ENCODE peak calls at places on chromosomes 16 and 17, in four cellular contexts. One of them, this sample, is unnamed.

GRCh38 chr16:67431077-67431804 is at the start of gene HSD11B2:
- DNase-seq in mesendoderm: peak; percentile 76
- DNase-seq in left ventricle myocardium inferior: peak; percentile 55
- DNase-seq in cardiac muscle cell: peak; percentile 77
- DNase-seq in this sample: peak; percentile 85

GRCh38 chr17:34958438-34958837 is 2.8 kb downstream of the CCT6B start:
- DNase-seq in mesendoderm: no peak
- DNase-seq in left ventricle myocardium inferior: no peak
- DNase-seq in cardiac muscle cell: no peak
- DNase-seq in this sample: no peak

GRCh38 chr16:71406316-71406715 is 35.5 kb downstream of the TLE7 start:
- DNase-seq in mesendoderm: no peak
- DNase-seq in left ventricle myocardium inferior: no peak
- DNase-seq in cardiac muscle cell: no peak
- DNase-seq in this sample: no peak

GRCh38 chr17:80283116-80283852 is 22.6 kb downstream of the RNF213 start:
- DNase-seq in mesendoderm: no peak
- DNase-seq in left ventricle myocardium inferior: no peak
- DNase-seq in cardiac muscle cell: no peak
- DNase-seq in this sample: no peak

GRCh38 chr17:34486781-34487180 is 92.6 kb upstream of the TMEM132E start:
- DNase-seq in mesendoderm: no peak
- DNase-seq in left ventricle myocardium inferior: no peak
- DNase-seq in cardiac muscle cell: no peak
- DNase-seq in this sample: no peak

GRCh38 chr16:53817812-53818211 is 113.9 kb downstream of the FTO start:
- DNase-seq in mesendoderm: no peak
- DNase-seq in left ventricle myocardium inferior: no peak
- DNase-seq in cardiac muscle cell: no peak
- DNase-seq in this sample: no peak

GRCh38 chr17:39623356-39623950 is 3.3 kb upstream of the PPP1R1B start:
- DNase-seq in mesendoderm: peak; percentile 66
- DNase-seq in left ventricle myocardium inferior: peak; percentile 85
- DNase-seq in cardiac muscle cell: peak; percentile 82
- DNase-seq in this sample: peak; percentile 95

GRCh38 chr17:83135692-83136091 is 56.3 kb downstream of the METRNL start:
- DNase-seq in mesendoderm: no peak
- DNase-seq in left ventricle myocardium inferior: no peak
- DNase-seq in cardiac muscle cell: no peak
- DNase-seq in this sample: peak; percentile 25

GRCh38 chr16:11100239-11100750 is 155.7 kb downstream of the SOCS1 start:
- DNase-seq in mesendoderm: peak; percentile 98
- DNase-seq in left ventricle myocardium inferior: peak; percentile 62
- DNase-seq in cardiac muscle cell: peak; percentile 26
- DNase-seq in this sample: peak; percentile 69

DNA sequence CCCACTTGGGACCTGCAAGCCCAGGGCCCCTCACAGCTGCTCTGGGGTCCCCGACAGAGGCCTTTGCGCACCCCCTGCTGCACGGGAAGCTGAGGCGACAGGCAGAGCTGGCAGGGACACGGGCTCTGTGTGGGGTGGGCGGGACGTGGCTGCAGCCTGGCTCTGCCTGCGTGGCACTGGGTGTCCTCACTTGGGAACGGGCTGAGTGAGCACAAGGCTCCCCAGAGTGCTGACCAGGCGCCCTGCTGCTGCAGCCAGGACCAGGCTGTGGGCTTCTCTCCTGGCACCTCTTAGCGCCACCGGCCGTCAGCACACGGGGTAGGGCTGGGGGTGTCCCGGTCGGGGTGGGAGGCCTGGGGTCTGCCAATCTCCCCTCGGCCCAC is 6.6 kb downstream of the C1QTNF8 start:
- DNase-seq in mesendoderm: no peak
- DNase-seq in left ventricle myocardium inferior: peak; percentile 59
- DNase-seq in cardiac muscle cell: no peak
- DNase-seq in this sample: peak; percentile 80
- H3K4me3 ChIP-seq in mesendoderm: no peak overlapping the region
- H3K4me3 ChIP-seq in left ventricle myocardium inferior: peak overlapping the region; percentile 64
- H3K4me3 ChIP-seq in cardiac muscle cell: no peak overlapping the region
- H3K4me3 ChIP-seq in this sample: no peak overlapping the region

DNA sequence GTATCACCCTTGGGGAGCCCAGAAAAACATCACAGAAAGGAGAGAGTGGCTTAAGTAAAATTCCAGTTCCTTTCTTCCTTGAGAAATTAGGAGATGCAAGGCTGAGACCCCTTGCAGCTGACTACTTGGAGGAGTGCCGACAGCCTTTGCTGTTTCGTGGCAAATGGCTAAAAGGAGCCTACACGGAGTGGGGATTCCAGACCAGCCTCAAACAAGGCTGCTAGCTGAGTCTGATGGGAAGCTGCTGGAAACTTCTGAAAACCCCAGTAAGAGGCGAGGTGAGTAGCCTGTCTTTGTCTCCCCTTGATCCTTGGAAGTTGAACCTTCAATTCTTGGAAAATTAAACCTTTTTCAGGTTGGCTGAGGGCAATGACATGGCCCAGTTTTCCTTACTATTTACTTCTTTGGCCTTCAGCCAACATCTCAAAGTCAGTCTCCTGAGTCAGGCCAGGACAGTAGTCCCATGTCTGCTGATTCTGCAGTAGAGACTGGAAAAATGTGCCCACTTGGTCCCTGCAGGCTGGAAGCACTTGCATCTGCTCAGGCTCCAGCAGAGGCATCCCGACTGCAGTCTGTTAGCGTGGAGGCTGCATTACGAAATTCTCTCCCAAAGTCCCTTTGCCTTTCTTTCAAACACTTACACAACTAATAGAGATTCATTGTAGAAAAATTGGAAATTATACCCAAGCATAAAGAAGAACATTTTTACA is 23.4 kb downstream of the SMIM36 start:
- DNase-seq in mesendoderm: no peak
- DNase-seq in left ventricle myocardium inferior: no peak
- DNase-seq in cardiac muscle cell: no peak
- DNase-seq in this sample: no peak
- H3K27ac ChIP-seq in mesendoderm: no peak overlapping the region
- H3K27ac ChIP-seq in left ventricle myocardium inferior: no peak overlapping the region
- H3K27ac ChIP-seq in cardiac muscle cell: no peak overlapping the region
- H3K27ac ChIP-seq in this sample: no peak overlapping the region

GRCh38 chr17:57682667-57683066 is 62.4 kb downstream of the CCDC182 start:
- DNase-seq in mesendoderm: no peak
- DNase-seq in left ventricle myocardium inferior: no peak
- DNase-seq in cardiac muscle cell: no peak
- DNase-seq in this sample: no peak
- H3K4me3 ChIP-seq in mesendoderm: no peak overlapping the region
- H3K4me3 ChIP-seq in left ventricle myocardium inferior: no peak overlapping the region
- H3K4me3 ChIP-seq in cardiac muscle cell: no peak overlapping the region
- H3K4me3 ChIP-seq in this sample: no peak overlapping the region

GRCh38 chr16:89586218-89586617 is 10.7 kb downstream of the CPNE7 start:
- DNase-seq in mesendoderm: no peak
- DNase-seq in left ventricle myocardium inferior: no peak
- DNase-seq in cardiac muscle cell: no peak
- DNase-seq in this sample: no peak
- H3K27ac ChIP-seq in mesendoderm: no peak overlapping the region
- H3K27ac ChIP-seq in left ventricle myocardium inferior: no peak overlapping the region
- H3K27ac ChIP-seq in cardiac muscle cell: no peak overlapping the region
- H3K27ac ChIP-seq in this sample: no peak overlapping the region

DNA sequence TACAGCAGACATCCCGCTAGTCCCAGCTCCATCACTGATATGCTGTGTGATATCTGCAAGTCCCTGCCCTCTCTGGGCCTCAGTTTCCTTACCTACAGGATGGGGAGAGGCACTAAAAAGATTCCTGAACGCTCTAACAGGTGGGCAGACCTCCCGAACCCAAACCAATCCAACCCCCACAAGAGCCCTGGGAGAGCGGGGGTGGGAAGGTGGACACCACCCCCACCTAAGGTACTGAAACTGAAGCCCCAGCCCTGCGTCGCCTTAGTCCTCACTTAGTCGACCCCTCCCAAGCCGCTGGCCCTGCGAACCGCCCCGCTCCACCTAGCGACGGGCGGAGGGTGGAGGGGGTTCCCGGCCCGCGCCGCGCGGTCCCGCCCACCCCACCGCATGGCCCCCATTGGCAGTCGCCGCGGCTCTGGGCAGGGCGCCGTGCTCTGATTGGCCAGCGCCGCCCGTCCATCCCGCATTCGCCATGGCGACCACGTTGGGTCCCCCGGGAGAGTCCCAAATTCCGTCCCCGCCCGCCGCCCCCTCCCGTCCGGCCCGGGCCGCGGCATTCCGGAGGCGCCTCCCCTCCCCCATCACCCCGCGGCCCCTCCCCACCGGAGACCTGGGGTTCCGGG is 578 bp downstream of the CCDC102A start:
- DNase-seq in mesendoderm: peak; percentile 95
- DNase-seq in left ventricle myocardium inferior: peak; percentile 96
- DNase-seq in cardiac muscle cell: peak; percentile 94
- DNase-seq in this sample: peak; percentile 98
- H3K4me3 ChIP-seq in mesendoderm: peak overlapping the region; percentile 48
- H3K4me3 ChIP-seq in left ventricle myocardium inferior: peak overlapping the region; percentile 94
- H3K4me3 ChIP-seq in cardiac muscle cell: peak overlapping the region; percentile 80
- H3K4me3 ChIP-seq in this sample: peak overlapping the region; percentile 63

DNA sequence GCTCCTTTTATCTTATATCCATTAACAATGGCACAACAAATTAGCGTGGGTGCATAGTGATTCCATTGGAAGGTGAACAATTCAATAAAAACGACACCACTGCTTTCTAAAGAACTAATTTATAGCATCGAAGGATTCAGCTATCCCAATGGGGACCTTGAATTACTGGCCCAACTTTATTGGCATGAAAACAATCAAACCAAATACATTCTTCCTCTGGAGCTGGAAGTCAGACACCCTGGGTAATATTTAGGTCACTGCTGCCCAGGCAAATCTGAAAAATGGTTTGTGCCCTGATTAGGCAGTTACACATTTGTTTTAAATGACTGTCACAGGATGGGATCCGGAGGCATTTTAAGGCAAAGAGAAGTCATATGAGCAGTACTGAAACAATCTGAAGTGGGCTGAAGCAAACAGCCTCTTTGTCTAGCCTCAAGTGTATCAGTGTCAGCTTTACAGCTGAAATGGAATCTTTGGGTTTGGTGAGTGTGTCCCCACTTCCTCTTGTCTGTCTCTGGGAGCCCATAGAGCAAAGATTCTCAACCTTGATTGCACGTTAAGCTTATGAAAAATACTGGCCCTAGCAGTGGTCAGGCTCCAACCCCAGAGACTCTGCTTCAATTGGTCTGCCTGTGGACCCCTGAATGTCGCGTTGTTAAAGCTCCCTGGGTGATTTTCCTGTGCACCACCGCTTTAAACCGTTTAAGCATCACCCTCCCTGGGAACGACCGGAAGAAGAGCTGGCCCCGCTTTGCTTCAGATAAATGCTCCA is 30.3 kb downstream of the CDK5R1 start:
- DNase-seq in mesendoderm: peak; percentile 37
- DNase-seq in left ventricle myocardium inferior: no peak
- DNase-seq in cardiac muscle cell: no peak
- DNase-seq in this sample: no peak
- H3K27ac ChIP-seq in mesendoderm: no peak overlapping the region
- H3K27ac ChIP-seq in left ventricle myocardium inferior: no peak overlapping the region
- H3K27ac ChIP-seq in cardiac muscle cell: peak overlapping the region; percentile 21
- H3K27ac ChIP-seq in this sample: no peak overlapping the region

GRCh38 chr17:81330884-81331245 is 35.8 kb upstream of the SLC38A10 start:
- DNase-seq in mesendoderm: no peak
- DNase-seq in left ventricle myocardium inferior: no peak
- DNase-seq in cardiac muscle cell: no peak
- DNase-seq in this sample: no peak
- H3K4me3 ChIP-seq in mesendoderm: no peak overlapping the region
- H3K4me3 ChIP-seq in left ventricle myocardium inferior: no peak overlapping the region
- H3K4me3 ChIP-seq in cardiac muscle cell: no peak overlapping the region
- H3K4me3 ChIP-seq in this sample: no peak overlapping the region

This sample was measured in right cardiac atrium.